ENCODE peak calls at places on chromosomes 13 and 19, in four cellular contexts. A is AG10803, D is left lung, W is omental fat pad. Z is an unnamed sample.

GRCh38 chr19:11673608-11674041 is 65.1 kb downstream of the ZNF823 start:
- DNase-seq in A (peak; percentile 71), D (peak; percentile 64), W (peak; percentile 45), Z (no peak)

GRCh38 chr19:12293771-12294307 is 844 bp downstream of the ZNF44 start:
- DNase-seq in W (peak; percentile 34), D (peak; percentile 90), A (peak; percentile 54), Z (peak; percentile 57)

GRCh38 chr13:73993661-73994060 is 140.5 kb downstream of the KLF12 start:
- DNase-seq in D (no peak), A (no peak), W (no peak), Z (no peak)

GRCh38 chr13:31663880-31664585 is 75.3 kb upstream of the RXFP2 start:
- DNase-seq in A (no peak), W (no peak), D (no peak), Z (no peak)

GRCh38 chr19:12034196-12034595 is 1.3 kb downstream of the ZNF433 start:
- DNase-seq in D (no peak), W (no peak), A (no peak), Z (no peak)

GRCh38 chr19:29172302-29172701 is 40.6 kb downstream of the UQCRFS1 start:
- DNase-seq in D (no peak), A (no peak), W (no peak), Z (no peak)

GRCh38 chr13:98454389-98454881 is 122.5 kb downstream of the STK24 start:
- DNase-seq in W (no peak), A (peak; percentile 97), D (no peak), Z (no peak)

GRCh38 chr13:51902776-51903175 is 41.0 kb downstream of the CCDC70 start:
- DNase-seq in D (no peak), A (no peak), W (no peak), Z (no peak)

GRCh38 chr13:96700657-96701056 is 293.6 kb downstream of the OXGR1 start:
- DNase-seq in D (no peak), A (no peak), W (no peak), Z (no peak)

GRCh38 chr13:40982772-40983171 is 36.3 kb downstream of the ELF1 start:
- DNase-seq in A (peak; percentile 10), D (peak; percentile 51), W (no peak), Z (no peak)

GRCh38 chr19:15108145-15108844 is 1.1 kb downstream of the SYDE1 start:
- DNase-seq in W (no peak), D (no peak), A (peak; percentile 14), Z (no peak)

GRCh38 chr19:42846597-42846996 is 32.9 kb downstream of the PSG1 start:
- DNase-seq in D (no peak), W (no peak), A (no peak), Z (no peak)

GRCh38 chr13:110617326-110618072 is 2.2 kb downstream of the NAXD start:
- DNase-seq in A (peak; percentile 60), W (no peak), D (no peak), Z (no peak)

GRCh38 chr19:46634045-46634655 is 1.9 kb downstream of the GNG8 start:
- DNase-seq in A (peak; percentile 88), W (no peak), D (peak; percentile 88), Z (peak; percentile 92)

GRCh38 chr19:35513231-35513974 is at the start of gene DMKN:
- DNase-seq in D (no peak), A (peak; percentile 73), W (no peak), Z (no peak)

GRCh38 chr19:531009-531752 is 379 bp upstream of the CDC34 start:
- DNase-seq in A (peak; percentile 71), D (peak; percentile 81), W (no peak), Z (peak; percentile 99)

GRCh38 chr13:98301721-98302120 is 124.7 kb upstream of the RNF113B start:
- DNase-seq in W (no peak), D (no peak), A (peak; percentile 56), Z (no peak)

GRCh38 chr13:78326608-78327007 is 276.7 kb downstream of the POU4F1 start:
- DNase-seq in A (no peak), D (no peak), W (no peak), Z (no peak)

GRCh38 chr13:98206946-98207345 is 29.9 kb upstream of the RNF113B start:
- DNase-seq in D (no peak), W (no peak), A (peak; percentile 99), Z (no peak)

GRCh38 chr13:113483504-113484287 is 6.8 kb downstream of the DCUN1D2 start:
- DNase-seq in D (no peak), W (no peak), A (no peak), Z (no peak)

GRCh38 chr19:843180-843835 is 2.5 kb downstream of the PRTN3 start:
- DNase-seq in A (no peak), D (no peak), W (no peak), Z (no peak)

GRCh38 chr19:15404780-15405211 is 14.0 kb downstream of the AKAP8L start:
- DNase-seq in W (no peak), A (no peak), D (no peak), Z (no peak)

GRCh38 chr19:19817357-19817756 is 4.2 kb downstream of the ZNF506 start:
- DNase-seq in D (no peak), A (no peak), W (no peak), Z (no peak)

GRCh38 chr13:113187263-113187669 is 21.2 kb downstream of the PCID2 start:
- DNase-seq in D (peak; percentile 82), W (peak; percentile 50), A (peak; percentile 99), Z (no peak)

GRCh38 chr13:73618275-73618865 is 515.8 kb downstream of the KLF12 start:
- DNase-seq in A (no peak), W (no peak), D (peak; percentile 34), Z (no peak)

GRCh38 chr19:4373601-4374441 is 26.5 kb downstream of the SH3GL1 start:
- DNase-seq in D (no peak), A (peak; percentile 78), W (no peak), Z (no peak)

GRCh38 chr19:3360494-3361383 is 5.6 kb upstream of the NFIC start:
- DNase-seq in D (peak; percentile 74), A (no peak), W (no peak), Z (peak; percentile 80)

GRCh38 chr13:32581177-32581786 is 5.0 kb upstream of the PDS5B start:
- DNase-seq in D (no peak), A (peak; percentile 39), W (no peak), Z (no peak)

GRCh38 chr19:17419154-17419490 is 725 bp upstream of the MVB12A start:
- DNase-seq in W (no peak), D (no peak), A (no peak), Z (no peak)

GRCh38 chr13:80329250-80329649 is 11.7 kb downstream of the SPRY2 start:
- DNase-seq in W (no peak), D (no peak), A (no peak), Z (no peak)

GRCh38 chr13:94217370-94217769 is 262.1 kb downstream of the DCT start:
- DNase-seq in A (peak; percentile 31), D (no peak), W (no peak), Z (no peak)

GRCh38 chr13:94214979-94215378 is 264.5 kb downstream of the DCT start:
- DNase-seq in A (no peak), D (no peak), W (no peak), Z (no peak)

DNA sequence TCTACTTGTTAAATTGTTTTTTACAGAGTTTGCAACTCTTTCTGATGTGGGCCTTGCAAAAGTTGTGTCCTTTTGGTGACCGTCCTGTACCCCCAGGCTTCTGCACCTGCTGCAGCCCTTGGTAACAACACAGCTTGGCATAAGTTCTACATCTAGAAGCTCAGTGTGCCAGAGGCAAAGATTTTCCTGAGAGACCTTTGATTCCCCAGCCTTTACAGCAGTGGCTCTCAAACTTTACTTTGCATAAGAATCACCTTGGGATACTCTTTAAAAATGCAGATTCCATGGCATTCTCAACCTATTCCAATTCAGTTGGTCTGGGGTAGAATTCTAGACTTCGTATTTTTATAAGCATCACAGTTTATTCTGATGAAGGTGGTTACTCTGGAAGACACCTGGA is 260.9 kb downstream of the DCT start:
- DNase-seq in A (no peak), D (no peak), W (no peak), Z (no peak)
- TF ChIP-seq CTCF in A (no peak), D (no peak), W (no peak), Z (no peak)

GRCh38 chr19:7483720-7484201 is 5.1 kb downstream of the PEX11G start:
- DNase-seq in W (no peak), A (no peak), D (no peak), Z (no peak)

GRCh38 chr19:7489609-7490044 is 792 bp upstream of the PEX11G start:
- DNase-seq in A (no peak), W (no peak), D (no peak), Z (no peak)

GRCh38 chr19:7492142-7493055 is 3.6 kb upstream of the PEX11G start:
- DNase-seq in W (no peak), A (peak; percentile 77), D (peak; percentile 62), Z (no peak)

GRCh38 chr19:7486923-7487322 is 1.9 kb downstream of the PEX11G start:
- DNase-seq in D (no peak), A (no peak), W (no peak), Z (no peak)

GRCh38 chr19:7488736-7489353 is at the start of gene PEX11G:
- DNase-seq in W (peak; percentile 87), D (peak; percentile 90), A (peak; percentile 74), Z (peak; percentile 98)
- TF ChIP-seq CTCF in W (no peak), D (no peak), A (no peak), Z (no peak)

DNA sequence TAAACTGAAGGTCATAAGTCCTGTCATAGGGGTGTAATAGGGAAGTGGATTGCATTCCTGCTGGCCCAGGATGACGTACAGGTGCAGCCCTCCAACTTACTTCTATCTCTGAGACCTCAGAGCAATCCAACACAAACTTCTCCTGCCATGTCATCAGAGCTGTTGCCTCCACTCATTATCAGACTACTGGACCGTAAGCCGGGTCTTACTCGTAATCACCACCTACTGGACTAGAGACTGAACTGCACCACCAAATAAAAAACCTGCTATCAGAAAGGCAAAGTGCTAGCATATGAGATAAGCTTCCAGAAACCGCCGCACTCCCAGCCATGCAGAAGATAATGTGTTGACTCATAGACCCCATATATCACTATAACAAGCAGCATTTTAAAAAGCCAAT is 102.1 kb downstream of the SLITRK1 start:
- DNase-seq in D (no peak), W (no peak), A (peak; percentile 4), Z (no peak)
- TF ChIP-seq CTCF in D (no peak), W (no peak), A (peak; percentile 34), Z (no peak)

DNA sequence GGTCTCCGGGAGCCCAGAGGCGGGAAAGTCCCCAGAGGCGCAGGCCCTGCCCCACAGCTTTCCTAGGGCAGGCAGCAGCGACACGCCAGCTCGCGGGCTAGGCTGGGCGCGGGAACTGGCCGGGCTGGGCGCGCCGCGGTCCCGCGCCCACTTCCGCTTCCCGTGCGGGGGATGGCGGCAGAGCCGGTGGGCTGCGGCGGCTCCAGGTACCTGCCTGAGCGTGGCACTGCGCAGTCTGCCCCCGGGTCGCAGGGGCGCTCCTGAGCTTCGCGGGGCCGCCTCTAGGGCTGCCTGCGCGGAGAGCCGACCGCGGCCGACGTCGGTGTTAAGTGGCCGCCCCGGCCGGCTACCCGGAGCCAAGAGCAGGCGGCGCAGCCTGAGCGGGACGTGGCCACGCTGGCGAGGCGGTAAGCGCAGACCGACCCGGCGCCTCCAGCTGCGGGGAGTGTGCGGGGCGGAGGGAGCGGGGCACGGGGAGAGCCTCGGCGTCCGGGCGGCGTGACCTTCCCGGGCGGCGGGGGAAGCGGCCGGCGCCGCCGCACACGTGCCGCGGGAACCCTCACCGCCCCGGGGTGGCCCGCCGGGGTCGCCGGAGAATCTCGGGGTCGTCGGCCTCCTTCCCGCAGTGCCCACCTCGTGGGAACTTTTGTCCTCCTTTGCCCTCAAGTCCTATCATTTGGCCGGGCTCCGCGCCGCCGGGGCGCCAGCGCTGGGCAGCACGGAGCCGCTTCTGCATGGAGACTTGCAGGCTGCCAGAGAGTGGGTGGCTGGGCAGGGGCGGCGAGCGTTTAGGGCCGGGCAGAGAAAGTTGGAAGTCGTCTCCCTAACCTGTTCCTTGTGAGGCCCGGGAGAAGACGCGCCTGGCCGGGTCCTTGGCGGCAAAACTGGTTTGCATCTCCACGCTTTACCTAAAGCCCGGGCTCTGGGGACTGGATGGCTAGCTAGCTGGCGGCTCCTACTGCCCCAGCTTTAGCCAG is 31.4 kb upstream of the MPHOSPH8 start:
- DNase-seq in A (peak; percentile 27), D (peak; percentile 33), W (no peak), Z (peak; percentile 28)
- TF ChIP-seq CTCF in A (peak; percentile 4), D (no peak), W (no peak), Z (no peak)

Z was measured in activated B cell treated with CpG ODN at 0.5 μM for 24 hours.